ENCODE peak calls at places on chromosomes 4 and X, in five cellular contexts. P is NCI-H510A treated with DMSO at 0.1 percent for 48 hours; U is HAP-1; M is CD4-positive, CD25-positive, alpha-beta regulatory T cell; B is non-pigmented ciliary epithelial cell. W is an unnamed sample.

GRCh38 chrX:140274761-140275525 is 229.9 kb downstream of the SOX3 start:
- DNase-seq in P (no peak), U (peak), B (peak), M (no peak), W (no peak)

GRCh38 chr4:97670703-97671269 is 472.5 kb downstream of the STPG2 start:
- DNase-seq in M (no peak), P (no peak), U (no peak), B (no peak), W (no peak)

GRCh38 chr4:184375027-184375426 is 99.3 kb downstream of the IRF2 start:
- DNase-seq in P (no peak), U (no peak), M (no peak), B (no peak), W (no peak)

GRCh38 chr4:98781641-98782348 is 123.4 kb upstream of the TSPAN5 start:
- DNase-seq in M (no peak), P (no peak), B (no peak), U (no peak), W (no peak)

GRCh38 chrX:154738013-154738738 is 12.7 kb downstream of the GAB3 start:
- DNase-seq in M (peak), U (no peak), B (no peak), P (no peak), W (no peak)

GRCh38 chrX:47384502-47384901 is 14.1 kb downstream of the ZNF157 start:
- DNase-seq in P (peak), B (no peak), M (peak), U (peak), W (no peak)

GRCh38 chr4:137768196-137768595 is 235.9 kb upstream of the PCDH18 start:
- DNase-seq in M (no peak), U (no peak), P (no peak), B (no peak), W (no peak)

GRCh38 chr4:144564358-144564757 is 81.6 kb upstream of the HHIP start:
- DNase-seq in P (no peak), M (no peak), U (no peak), B (no peak), W (no peak)

GRCh38 chr4:22463179-22463578 is 52.7 kb downstream of the ADGRA3 start:
- DNase-seq in B (no peak), P (no peak), U (peak), M (peak), W (no peak)

GRCh38 chr4:76658231-76659102 is 223.4 kb downstream of the SHROOM3 start:
- DNase-seq in B (no peak), P (no peak), M (no peak), U (no peak), W (peak)

GRCh38 chr4:20248155-20248558 is 3.5 kb upstream of the SLIT2 start:
- DNase-seq in P (peak), B (peak), M (no peak), U (peak), W (no peak)

GRCh38 chrX:71533850-71534515 is 1.1 kb downstream of the OGT start:
- DNase-seq in P (peak), U (peak), M (peak), B (no peak), W (no peak)

GRCh38 chr4:38290360-38290759 is 330.2 kb downstream of the PTTG2 start:
- DNase-seq in U (no peak), M (no peak), P (no peak), B (peak), W (no peak)

GRCh38 chr4:51930557-51930956 is 87.6 kb downstream of the DCUN1D4 start:
- DNase-seq in B (no peak), M (no peak), P (no peak), U (no peak), W (no peak)

GRCh38 chr4:133996431-133997121 is 205.0 kb downstream of the PABPC4L start:
- DNase-seq in M (no peak), U (no peak), B (no peak), P (no peak), W (no peak)

GRCh38 chr4:151669990-151670389 is 90.8 kb downstream of the GATB start:
- DNase-seq in P (no peak), U (no peak), B (no peak), M (no peak), W (no peak)

GRCh38 chrX:141278306-141278705 is 36.0 kb upstream of the SPANXC start:
- DNase-seq in U (peak), B (no peak), P (no peak), M (peak), W (no peak)

GRCh38 chr4:78937837-78938236 is 1.4 kb downstream of the PAQR3 start:
- DNase-seq in P (no peak), U (no peak), B (no peak), M (no peak), W (no peak)

GRCh38 chrX:10602646-10603045 is 17.7 kb downstream of the MID1 start:
- DNase-seq in B (no peak), P (no peak), M (no peak), U (no peak), W (no peak)

W was measured in AG04449.